ENCODE peak calls at places on chromosome 7, in six cellular contexts. S is IMR-90, Z is mesendoderm, K is trophoblast cell, L is mesenchymal stem cell, R is H1. F is an unnamed sample.

GRCh38 chr7:77989981-77990566 is 191.5 kb downstream of the PHTF2 start:
- DNase-seq in Z (peak), K (no peak), R (no peak), L (peak), S (no peak), F (no peak)

GRCh38 chr7:154672659-154673415 is 330.1 kb downstream of the PAXIP1 start:
- DNase-seq in L (no peak), R (no peak), Z (no peak), S (no peak), K (no peak), F (no peak)

GRCh38 chr7:94300176-94300835 is 94.4 kb upstream of the COL1A2 start:
- DNase-seq in Z (no peak), L (peak), R (no peak), K (peak), S (no peak), F (no peak)

GRCh38 chr7:31327071-31327470 is 13.5 kb downstream of the NEUROD6 start:
- DNase-seq in S (peak), Z (peak), L (no peak), R (no peak), K (peak), F (no peak)

GRCh38 chr7:112204776-112205347 is 1.3 kb downstream of the DOCK4 start:
- DNase-seq in Z (no peak), R (no peak), S (no peak), K (peak), L (peak), F (no peak)

GRCh38 chr7:90407484-90407821 is 4.2 kb downstream of the CLDN12 start:
- DNase-seq in Z (no peak), S (no peak), L (no peak), K (no peak), R (no peak), F (no peak)

GRCh38 chr7:65251851-65252620 is 121.6 kb upstream of the ZNF92 start:
- DNase-seq in Z (peak), R (peak), K (peak), L (peak), S (peak), F (peak)

GRCh38 chr7:2500701-2501100 is 18.9 kb upstream of the LFNG start:
- DNase-seq in Z (no peak), R (no peak), L (no peak), K (no peak), S (no peak), F (no peak)

GRCh38 chr7:1019255-1019785 is 25.0 kb upstream of the GPR146 start:
- DNase-seq in S (no peak), K (no peak), Z (no peak), L (no peak), R (no peak), F (no peak)

GRCh38 chr7:26307226-26307625 is 15.6 kb downstream of the SNX10 start:
- DNase-seq in Z (no peak), L (peak), S (peak), K (peak), R (no peak), F (no peak)

GRCh38 chr7:100435401-100436304 is 644 bp downstream of the PPP1R35 start:
- DNase-seq in S (no peak), Z (peak), K (peak), L (peak), R (no peak), F (no peak)

GRCh38 chr7:142767451-142767850 is 3.3 kb upstream of the PRSS2 start:
- DNase-seq in L (no peak), S (no peak), R (no peak), Z (no peak), K (no peak), F (no peak)

GRCh38 chr7:142771353-142771723 is 568 bp downstream of the PRSS2 start:
- DNase-seq in S (no peak), L (no peak), R (no peak), K (no peak), Z (no peak), F (no peak)

GRCh38 chr7:142772051-142772450 is 1.3 kb downstream of the PRSS2 start:
- DNase-seq in S (no peak), K (no peak), Z (no peak), L (no peak), R (no peak), F (no peak)

GRCh38 chr7:142770720-142771352 is at the start of gene PRSS2:
- DNase-seq in R (no peak), L (no peak), K (peak), S (no peak), Z (peak), F (no peak)

DNA sequence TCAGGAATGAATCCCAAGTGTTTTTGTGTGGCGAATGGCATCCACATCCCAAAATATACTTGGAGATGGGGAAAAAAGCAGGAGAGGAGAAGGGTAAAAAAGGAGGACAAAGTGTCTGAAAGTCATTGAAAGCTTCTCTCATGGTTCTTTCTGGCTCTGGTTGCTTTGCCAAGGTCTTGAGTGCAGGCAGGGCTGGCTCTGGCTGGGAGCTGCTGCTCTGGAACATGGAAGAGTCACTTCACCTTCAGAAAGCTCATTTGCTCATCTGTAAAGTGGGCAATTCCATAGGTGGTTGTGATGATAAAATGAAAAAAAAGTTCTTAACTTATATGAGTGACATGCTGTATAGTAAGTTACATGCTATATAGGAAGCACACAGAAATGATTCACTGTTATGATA is 2.9 kb upstream of the PRSS2 start:
- DNase-seq in Z (no peak), L (no peak), R (no peak), K (no peak), S (no peak), F (no peak)
- H4K8ac ChIP-seq in Z (no peak), L (no peak), R (no peak), K (no peak), S (no peak), F (no peak)

GRCh38 chr7:108000875-108001758 is 1.8 kb downstream of the LAMB1 start:
- DNase-seq in L (peak), S (peak), R (peak), Z (peak), K (peak), F (peak)
- H3K4me3 ChIP-seq in L (peak), S (peak), R (peak), Z (peak), K (peak), F (peak)

GRCh38 chr7:106599343-106599698 is 61.6 kb downstream of the CCDC71L start:
- DNase-seq in R (no peak), Z (no peak), S (no peak), K (peak), L (no peak), F (no peak)
- H4K8ac ChIP-seq in R (no peak), Z (no peak), S (peak), K (peak), L (peak), F (peak)

GRCh38 chr7:30254248-30254647 is 30.1 kb upstream of the ZNRF2 start:
- DNase-seq in K (no peak), Z (no peak), R (no peak), S (no peak), L (no peak), F (no peak)

GRCh38 chr7:30251708-30252329 is 32.6 kb upstream of the ZNRF2 start:
- DNase-seq in S (no peak), Z (no peak), L (peak), R (no peak), K (no peak), F (no peak)

GRCh38 chr7:30254717-30255095 is 29.7 kb upstream of the ZNRF2 start:
- DNase-seq in K (no peak), L (no peak), R (no peak), Z (no peak), S (no peak), F (no peak)

GRCh38 chr7:30253796-30254165 is 30.6 kb upstream of the ZNRF2 start:
- DNase-seq in R (no peak), K (peak), S (no peak), L (no peak), Z (no peak), F (no peak)

DNA sequence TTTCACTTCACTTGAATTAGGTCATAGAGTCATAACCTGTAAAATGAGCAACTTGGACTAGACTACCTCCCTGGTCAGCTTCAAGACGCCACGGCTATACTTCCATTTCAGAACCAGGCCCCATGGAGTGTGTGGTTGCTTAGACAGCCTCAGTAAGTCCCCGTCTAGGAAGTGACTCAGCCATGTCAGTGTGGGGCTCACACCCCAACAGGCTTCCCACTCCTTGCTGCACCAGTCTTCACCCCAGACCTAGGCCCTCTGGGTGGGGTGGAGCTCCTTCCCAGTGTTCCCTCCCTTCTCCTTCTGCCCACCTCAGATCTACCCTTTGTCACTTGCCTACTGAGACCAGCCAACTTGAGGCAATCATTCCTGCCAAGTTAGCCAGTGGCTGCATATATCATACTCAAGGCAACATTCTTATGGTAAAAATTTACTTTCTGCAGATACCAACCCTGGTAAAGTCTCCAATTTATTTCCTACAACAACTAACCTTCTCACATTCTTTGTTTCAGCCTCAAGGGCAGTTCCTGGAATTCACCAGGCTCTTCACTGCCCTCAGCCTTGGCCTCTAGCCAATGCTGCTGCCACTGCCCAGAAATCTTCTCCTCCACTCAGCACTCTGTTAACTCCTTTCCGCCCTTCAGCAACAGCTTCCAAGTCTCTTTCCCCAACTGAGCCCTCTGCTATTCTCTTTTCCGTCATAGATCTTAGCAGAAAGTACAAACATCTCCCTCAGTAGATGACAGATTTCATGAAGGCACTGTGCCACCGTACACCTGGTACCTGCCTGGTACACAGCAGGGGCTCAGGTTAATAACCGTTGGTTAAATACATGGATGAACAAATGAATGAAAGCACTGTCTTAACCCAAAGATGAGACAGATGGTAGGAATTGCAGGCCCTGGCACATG is 31.3 kb upstream of the ZNRF2 start:
- DNase-seq in S (no peak), L (no peak), R (no peak), K (peak), Z (no peak), F (no peak)
- H3K4me3 ChIP-seq in S (no peak), L (no peak), R (no peak), K (no peak), Z (no peak), F (no peak)